ENCODE peak calls at places on chromosomes 12 and 14, in five cellular contexts. B, U, G, D and I are unnamed samples.

GRCh38 chr12:98896938-98897337 is 251.8 kb downstream of the APAF1 start:
- DNase-seq in D (peak; percentile 9), G (no peak), U (no peak), B (peak; percentile 27), I (peak; percentile 3)

GRCh38 chr14:65753061-65753460 is 340.5 kb downstream of the FUT8 start:
- DNase-seq in B (no peak), D (no peak), G (no peak), U (no peak), I (no peak)

GRCh38 chr12:109512608-109513007 is 35.2 kb downstream of the UBE3B start:
- DNase-seq in G (no peak), B (no peak), U (no peak), D (no peak), I (no peak)

GRCh38 chr14:73783107-73783727 is 68.4 kb upstream of the PTGR2 start:
- DNase-seq in D (no peak), B (no peak), G (no peak), U (no peak), I (no peak)

GRCh38 chr12:111842556-111843396 is 748 bp downstream of the MAPKAPK5 start:
- DNase-seq in B (peak; percentile 13), D (peak; percentile 28), G (no peak), U (no peak), I (no peak)

GRCh38 chr14:104706733-104707628 is 17.0 kb upstream of the ADSS1 start:
- DNase-seq in B (no peak), D (no peak), U (no peak), G (no peak), I (no peak)

GRCh38 chr12:21301-22189 is 45.0 kb upstream of the IQSEC3 start:
- DNase-seq in U (no peak), B (no peak), D (no peak), G (no peak), I (no peak)

GRCh38 chr14:94356379-94357056 is 31.9 kb downstream of the SERPINA1 start:
- DNase-seq in B (no peak), U (no peak), D (no peak), G (peak; percentile 24), I (no peak)

GRCh38 chr14:70856851-70857498 is 47.7 kb upstream of the MAP3K9 start:
- DNase-seq in U (peak; percentile 94), D (peak; percentile 95), G (no peak), B (peak; percentile 99), I (no peak)

GRCh38 chr12:98154850-98155249 is 360.5 kb upstream of the TMPO start:
- DNase-seq in B (peak; percentile 61), U (no peak), G (no peak), D (peak; percentile 15), I (peak; percentile 32)

GRCh38 chr12:45986646-45987338 is 3.6 kb downstream of the SCAF11 start:
- DNase-seq in U (no peak), B (peak; percentile 37), D (no peak), G (no peak), I (no peak)

GRCh38 chr12:100141666-100141997 is 1.0 kb downstream of the BLTP3B start:
- DNase-seq in U (peak; percentile 79), D (peak; percentile 95), G (no peak), B (peak; percentile 92), I (peak; percentile 76)

GRCh38 chr12:121820056-121820455 is 16.2 kb downstream of the SETD1B start:
- DNase-seq in B (no peak), D (no peak), U (no peak), G (no peak), I (no peak)

GRCh38 chr12:24109381-24110039 is 160.0 kb upstream of the SOX5 start:
- DNase-seq in U (no peak), G (no peak), D (peak; percentile 43), B (peak; percentile 21), I (no peak)

GRCh38 chr12:119036878-119037493 is 55.6 kb downstream of the SRRM4 start:
- DNase-seq in D (peak; percentile 14), G (peak; percentile 31), B (no peak), U (peak; percentile 6), I (no peak)
- TF ChIP-seq CTCF in D (peak; percentile 41), G (no peak), B (peak; percentile 33), U (peak; percentile 44), I (peak; percentile 31)

GRCh38 chr12:13197526-13198141 is 1.1 kb downstream of the EMP1 start:
- DNase-seq in B (no peak), U (no peak), D (peak; percentile 73), G (no peak), I (no peak)
- H3K4me3 ChIP-seq in B (peak overlapping the region; percentile 93), U (peak overlapping the region; percentile 91), D (peak overlapping the region; percentile 93), G (peak overlapping the region; percentile 44), I (peak overlapping the region; percentile 68)

DNA sequence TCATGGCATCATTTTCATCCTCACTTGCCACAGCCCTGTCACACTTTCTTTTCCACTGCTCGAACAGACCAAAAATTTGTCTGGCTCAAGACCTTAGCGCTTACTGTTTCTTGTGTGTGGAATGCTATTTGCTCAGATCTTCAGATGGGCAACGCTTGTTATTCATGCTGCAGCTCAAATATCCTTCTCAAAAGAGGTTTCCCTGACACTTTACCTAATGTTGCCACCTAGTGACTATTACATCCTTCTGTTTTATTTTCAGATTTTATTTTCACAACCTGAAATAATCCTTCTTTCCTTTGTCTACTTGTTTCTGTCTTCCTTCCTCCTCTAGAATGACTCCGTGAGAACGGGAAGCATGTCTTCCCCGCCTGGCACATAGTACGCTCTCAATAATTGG is 5.6 kb downstream of the FBXO33 start:
- DNase-seq in G (no peak), D (peak; percentile 74), U (peak; percentile 9), B (peak; percentile 71), I (no peak)
- TF ChIP-seq CTCF in G (no peak), D (peak; percentile 39), U (peak; percentile 20), B (peak; percentile 29), I (peak; percentile 27)

GRCh38 chr12:68148261-68148951 is 11.1 kb downstream of the IFNG start:
- DNase-seq in B (no peak), U (no peak), G (no peak), D (no peak), I (no peak)
- H3K4me3 ChIP-seq in B (no peak overlapping the region), U (no peak overlapping the region), G (no peak overlapping the region), D (no peak overlapping the region), I (no peak overlapping the region)

DNA sequence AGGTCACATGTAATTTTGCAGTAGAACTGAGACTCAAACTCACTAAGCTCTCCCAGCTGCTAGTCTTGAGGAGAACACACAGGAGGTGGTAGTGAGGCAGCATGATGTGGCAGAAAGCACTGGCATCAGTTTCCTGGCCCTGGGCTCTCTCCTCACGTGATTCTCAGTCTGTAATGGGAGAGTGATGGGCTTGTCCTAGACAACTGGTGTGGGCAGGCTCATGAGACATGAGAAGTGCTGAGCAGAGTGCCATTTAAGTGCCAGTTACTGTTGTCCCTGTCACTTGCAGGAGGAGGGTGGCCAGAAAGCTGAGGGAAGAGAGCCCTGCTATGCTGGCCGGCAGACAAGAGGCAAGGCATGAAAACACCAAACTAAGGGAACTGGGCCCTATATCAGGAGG is 48.5 kb upstream of the OVCH1 start:
- DNase-seq in D (peak; percentile 35), G (no peak), B (no peak), U (no peak), I (no peak)
- TF ChIP-seq CTCF in D (no peak), G (no peak), B (no peak), U (no peak), I (no peak)